ENCODE peak calls at places on chromosome 4, in ten cellular contexts. V is T-helper 2 cell, J is substantia nigra, W is fibroblast of gingiva, R is T1000, M is WTC11, N is type B pancreatic cell, B is activated B cell treated with CpG ODN at 0.5 μM for 24 hours, X is naive B cell, S is endothelial cell. A is an unnamed sample.
A peak's percentile ranks its signal among the peaks of the same experiment; 100 is the strongest.

GRCh38 chr4:2354760-2355159 is 63.7 kb downstream of the ZFYVE28 start:
- DNase-seq in M (no peak), N (no peak), S (no peak), R (no peak), J (no peak), V (no peak), W (no peak), X (peak; percentile 72), B (no peak), A (no peak)

GRCh38 chr4:139954512-139954911 is 199.5 kb downstream of the MAML3 start:
- DNase-seq in J (no peak), M (no peak), X (no peak), N (no peak), S (no peak), V (no peak), W (no peak), B (no peak), R (no peak), A (no peak)

GRCh38 chr4:54268151-54268550 is 39.1 kb downstream of the PDGFRA start:
- DNase-seq in M (no peak), J (no peak), B (no peak), W (peak; percentile 50), X (no peak), R (no peak), V (peak; percentile 19), S (no peak), N (no peak), A (no peak)

GRCh38 chr4:183492791-183493221 is 12.1 kb upstream of the ING2 start:
- DNase-seq in S (no peak), W (peak; percentile 68), J (no peak), B (no peak), M (no peak), X (no peak), R (peak; percentile 5), V (no peak), N (no peak), A (no peak)

GRCh38 chr4:152588869-152589268 is 53.0 kb upstream of the FBXW7 start:
- DNase-seq in S (no peak), X (no peak), N (no peak), J (no peak), W (no peak), R (no peak), M (no peak), V (no peak), B (no peak), A (no peak)

GRCh38 chr4:81577392-81577791 is 105.7 kb upstream of the RASGEF1B start:
- DNase-seq in X (no peak), J (no peak), N (no peak), B (no peak), W (no peak), S (no peak), V (no peak), M (no peak), R (no peak), A (no peak)

GRCh38 chr4:173076903-173077629 is 91.5 kb upstream of the GALNT7 start:
- DNase-seq in J (no peak), R (no peak), W (no peak), N (no peak), X (no peak), M (no peak), B (no peak), S (no peak), V (no peak), A (no peak)

GRCh38 chr4:19248023-19248422 is 1003.7 kb upstream of the SLIT2 start:
- DNase-seq in M (no peak), V (no peak), R (no peak), W (no peak), S (no peak), J (no peak), N (no peak), X (no peak), B (no peak), A (no peak)

GRCh38 chr4:2902126-2902525 is 58.5 kb downstream of the ADD1 start:
- DNase-seq in S (no peak), W (no peak), B (no peak), N (no peak), V (no peak), J (no peak), R (no peak), X (no peak), M (no peak), A (no peak)

GRCh38 chr4:158913766-158914165 is 144.9 kb downstream of the FNIP2 start:
- DNase-seq in J (no peak), W (peak; percentile 76), N (no peak), M (no peak), S (no peak), V (no peak), R (no peak), B (no peak), X (no peak), A (no peak)

GRCh38 chr4:122783301-122784215 is 43.1 kb upstream of the FGF2 start:
- DNase-seq in B (no peak), V (no peak), N (no peak), J (no peak), S (peak; percentile 26), X (no peak), M (peak; percentile 78), R (peak; percentile 28), W (peak; percentile 92), A (no peak)

GRCh38 chr4:95268819-95269565 is 279.8 kb downstream of the UNC5C start:
- DNase-seq in J (no peak), M (no peak), X (no peak), V (no peak), B (no peak), R (no peak), S (no peak), N (no peak), W (no peak), A (no peak)

GRCh38 chr4:58247792-58248191 is 1137.6 kb upstream of the IGFBP7 start:
- DNase-seq in M (peak; percentile 27), W (no peak), S (peak; percentile 4), X (no peak), R (no peak), V (no peak), J (no peak), N (no peak), B (no peak), A (no peak)

GRCh38 chr4:19636451-19636850 is 615.3 kb upstream of the SLIT2 start:
- DNase-seq in B (no peak), V (no peak), R (no peak), N (no peak), J (no peak), X (no peak), S (no peak), M (no peak), W (peak; percentile 28), A (no peak)

GRCh38 chr4:136106753-136107152 is 1425.5 kb downstream of the PCDH18 start:
- DNase-seq in S (no peak), M (no peak), R (no peak), W (no peak), N (no peak), B (no peak), X (no peak), J (no peak), V (no peak), A (no peak)

GRCh38 chr4:2537011-2537830 is 774 bp downstream of the FAM193A start:
- DNase-seq in S (peak; percentile 49), W (peak; percentile 34), X (peak; percentile 61), B (peak; percentile 66), J (peak; percentile 48), M (peak; percentile 56), R (no peak), N (peak; percentile 74), V (peak; percentile 72), A (peak; percentile 17)

GRCh38 chr4:35793045-35793722 is 451.1 kb downstream of the ARAP2 start:
- DNase-seq in S (no peak), V (no peak), X (no peak), J (no peak), M (no peak), N (no peak), R (no peak), W (no peak), B (no peak), A (no peak)

GRCh38 chr4:184344435-184344834 is 126.8 kb upstream of the ENPP6 start:
- DNase-seq in B (no peak), V (no peak), W (no peak), M (no peak), S (no peak), X (no peak), R (no peak), J (no peak), N (no peak), A (no peak)

GRCh38 chr4:183300070-183300469 is 20.0 kb downstream of the CLDN22 start:
- DNase-seq in R (no peak), X (no peak), B (no peak), V (no peak), M (no peak), S (no peak), W (no peak), J (no peak), N (no peak), A (no peak)

GRCh38 chr4:112448211-112448745 is 67.7 kb downstream of the NEUROG2 start:
- DNase-seq in V (no peak), N (no peak), B (no peak), R (no peak), J (no peak), M (no peak), X (no peak), W (no peak), S (no peak), A (no peak)

GRCh38 chr4:144353240-144353639 is 212.7 kb upstream of the GYPA start:
- DNase-seq in N (no peak), J (no peak), W (no peak), X (no peak), S (no peak), V (no peak), B (no peak), R (no peak), M (no peak), A (no peak)

A was measured in head of caudate nucleus.